ENCODE peak calls at places on chromosomes 6 and 20, in nine cellular contexts. One of them, this sample, is unnamed.

GRCh38 chr6:142942805-142943227 is 2.2 kb downstream of the HIVEP2 start:
- DNase-seq in left ventricle myocardium inferior: no peak
- DNase-seq in colonic mucosa: no peak
- DNase-seq in gastrocnemius medialis: no peak
- DNase-seq in CD4-positive, alpha-beta memory T cell: peak
- DNase-seq in CD8-positive, alpha-beta T cell: no peak
- DNase-seq in CD4-positive, alpha-beta T cell: no peak
- DNase-seq in PC-3: peak
- DNase-seq in substantia nigra: no peak
- DNase-seq in this sample: no peak

GRCh38 chr6:74117113-74117512 is 421.1 kb downstream of the CD109 start:
- DNase-seq in substantia nigra: no peak
- DNase-seq in gastrocnemius medialis: no peak
- DNase-seq in CD8-positive, alpha-beta T cell: no peak
- DNase-seq in colonic mucosa: no peak
- DNase-seq in CD4-positive, alpha-beta memory T cell: no peak
- DNase-seq in left ventricle myocardium inferior: no peak
- DNase-seq in CD4-positive, alpha-beta T cell: no peak
- DNase-seq in PC-3: no peak
- DNase-seq in this sample: no peak

GRCh38 chr6:111580826-111581505 is 24.7 kb downstream of the TRAF3IP2 start:
- DNase-seq in PC-3: no peak
- DNase-seq in CD4-positive, alpha-beta T cell: no peak
- DNase-seq in CD8-positive, alpha-beta T cell: no peak
- DNase-seq in gastrocnemius medialis: no peak
- DNase-seq in colonic mucosa: no peak
- DNase-seq in CD4-positive, alpha-beta memory T cell: no peak
- DNase-seq in substantia nigra: no peak
- DNase-seq in left ventricle myocardium inferior: no peak
- DNase-seq in this sample: no peak

GRCh38 chr20:32763202-32763999 is 1.2 kb downstream of the DNMT3B start:
- DNase-seq in gastrocnemius medialis: no peak
- DNase-seq in CD4-positive, alpha-beta T cell: no peak
- DNase-seq in CD8-positive, alpha-beta T cell: no peak
- DNase-seq in PC-3: peak
- DNase-seq in left ventricle myocardium inferior: no peak
- DNase-seq in CD4-positive, alpha-beta memory T cell: no peak
- DNase-seq in substantia nigra: no peak
- DNase-seq in colonic mucosa: no peak
- DNase-seq in this sample: peak

GRCh38 chr6:83285917-83286316 is 92.8 kb downstream of the RWDD2A start:
- DNase-seq in left ventricle myocardium inferior: no peak
- DNase-seq in PC-3: no peak
- DNase-seq in CD8-positive, alpha-beta T cell: no peak
- DNase-seq in CD4-positive, alpha-beta memory T cell: no peak
- DNase-seq in CD4-positive, alpha-beta T cell: no peak
- DNase-seq in substantia nigra: no peak
- DNase-seq in colonic mucosa: no peak
- DNase-seq in gastrocnemius medialis: no peak
- DNase-seq in this sample: no peak

GRCh38 chr6:110590821-110591351 is 114.5 kb upstream of the SLC22A16 start:
- DNase-seq in CD4-positive, alpha-beta T cell: no peak
- DNase-seq in CD8-positive, alpha-beta T cell: no peak
- DNase-seq in PC-3: no peak
- DNase-seq in CD4-positive, alpha-beta memory T cell: no peak
- DNase-seq in substantia nigra: no peak
- DNase-seq in gastrocnemius medialis: no peak
- DNase-seq in colonic mucosa: no peak
- DNase-seq in left ventricle myocardium inferior: no peak
- DNase-seq in this sample: no peak

GRCh38 chr20:48763183-48764030 is 64.4 kb downstream of the PREX1 start:
- DNase-seq in PC-3: no peak
- DNase-seq in CD4-positive, alpha-beta memory T cell: no peak
- DNase-seq in left ventricle myocardium inferior: peak
- DNase-seq in CD4-positive, alpha-beta T cell: no peak
- DNase-seq in CD8-positive, alpha-beta T cell: no peak
- DNase-seq in substantia nigra: no peak
- DNase-seq in gastrocnemius medialis: no peak
- DNase-seq in colonic mucosa: no peak
- DNase-seq in this sample: no peak

GRCh38 chr20:22382742-22383141 is 201.6 kb downstream of the FOXA2 start:
- DNase-seq in PC-3: peak
- DNase-seq in CD4-positive, alpha-beta T cell: no peak
- DNase-seq in CD4-positive, alpha-beta memory T cell: no peak
- DNase-seq in colonic mucosa: no peak
- DNase-seq in left ventricle myocardium inferior: no peak
- DNase-seq in substantia nigra: no peak
- DNase-seq in CD8-positive, alpha-beta T cell: no peak
- DNase-seq in gastrocnemius medialis: no peak
- DNase-seq in this sample: no peak

GRCh38 chr6:43983632-43984031 is 143.6 kb downstream of the MRPL14 start:
- DNase-seq in CD4-positive, alpha-beta memory T cell: no peak
- DNase-seq in gastrocnemius medialis: no peak
- DNase-seq in substantia nigra: no peak
- DNase-seq in PC-3: no peak
- DNase-seq in CD8-positive, alpha-beta T cell: no peak
- DNase-seq in colonic mucosa: no peak
- DNase-seq in left ventricle myocardium inferior: no peak
- DNase-seq in CD4-positive, alpha-beta T cell: no peak
- DNase-seq in this sample: no peak

DNA sequence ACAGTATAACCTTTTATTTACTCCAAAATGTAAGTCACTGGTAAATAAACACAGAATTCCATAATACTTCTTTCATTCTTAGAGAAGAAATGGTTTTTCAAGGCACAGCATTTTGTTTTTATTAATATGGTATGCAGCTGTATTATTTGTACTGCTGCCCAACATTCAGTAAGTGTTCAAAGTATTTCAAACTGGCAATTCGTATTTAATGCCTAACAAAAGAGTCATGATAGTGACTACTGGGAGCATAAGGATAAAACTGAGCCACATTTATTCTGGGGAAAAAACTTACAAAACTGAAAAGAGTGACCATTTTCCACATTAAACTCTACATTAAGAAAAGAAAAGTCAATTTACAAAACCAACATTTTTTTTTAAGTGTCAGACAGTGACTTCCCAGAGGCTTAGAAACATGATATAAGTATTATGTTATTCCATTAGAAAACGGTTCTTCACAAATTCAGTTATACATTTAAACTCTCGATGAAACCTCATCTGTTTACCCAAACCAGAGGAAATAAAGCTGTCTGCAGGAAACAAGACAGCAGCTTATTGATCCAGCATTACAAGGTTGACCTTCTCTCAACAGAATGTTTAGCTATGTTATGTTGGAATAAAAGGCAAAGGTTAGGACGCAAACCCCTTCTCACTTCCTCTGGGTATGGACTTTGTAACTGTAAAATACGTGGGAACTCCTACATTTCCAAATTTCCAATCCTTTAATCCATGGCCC is 24.3 kb downstream of the EPB41L2 start:
- DNase-seq in CD4-positive, alpha-beta memory T cell: no peak
- DNase-seq in PC-3: no peak
- DNase-seq in CD8-positive, alpha-beta T cell: no peak
- DNase-seq in CD4-positive, alpha-beta T cell: no peak
- DNase-seq in left ventricle myocardium inferior: no peak
- DNase-seq in substantia nigra: no peak
- DNase-seq in colonic mucosa: no peak
- DNase-seq in gastrocnemius medialis: no peak
- DNase-seq in this sample: no peak
- H3K27ac ChIP-seq in CD4-positive, alpha-beta memory T cell: no peak
- H3K27ac ChIP-seq in PC-3: no peak
- H3K27ac ChIP-seq in CD8-positive, alpha-beta T cell: no peak
- H3K27ac ChIP-seq in CD4-positive, alpha-beta T cell: no peak
- H3K27ac ChIP-seq in left ventricle myocardium inferior: peak
- H3K27ac ChIP-seq in substantia nigra: no peak
- H3K27ac ChIP-seq in colonic mucosa: no peak
- H3K27ac ChIP-seq in gastrocnemius medialis: no peak
- H3K27ac ChIP-seq in this sample: no peak

DNA sequence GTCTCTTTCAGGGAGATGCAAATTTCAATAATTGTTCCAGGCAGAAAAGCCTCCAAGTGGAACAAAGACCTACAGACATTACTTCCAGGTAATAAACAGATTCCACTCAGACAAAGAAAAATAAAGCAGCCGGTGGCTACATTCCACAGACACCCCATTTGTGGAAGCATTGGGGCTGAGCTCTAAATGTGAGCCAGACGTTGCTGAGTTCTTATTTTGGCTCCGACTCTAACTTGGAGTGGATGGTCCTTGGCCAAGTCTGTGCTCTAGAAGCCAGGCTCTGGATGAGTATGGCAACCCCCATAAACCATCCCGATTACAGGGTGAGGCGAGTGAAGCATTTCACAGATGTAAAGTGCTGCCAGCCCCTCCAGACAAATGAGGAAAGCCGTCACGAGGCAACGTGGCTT is 6.6 kb downstream of the TRAM2 start:
- DNase-seq in CD4-positive, alpha-beta T cell: no peak
- DNase-seq in CD8-positive, alpha-beta T cell: no peak
- DNase-seq in colonic mucosa: no peak
- DNase-seq in left ventricle myocardium inferior: no peak
- DNase-seq in CD4-positive, alpha-beta memory T cell: no peak
- DNase-seq in gastrocnemius medialis: no peak
- DNase-seq in substantia nigra: no peak
- DNase-seq in PC-3: no peak
- DNase-seq in this sample: peak
- H3K27ac ChIP-seq in CD4-positive, alpha-beta T cell: no peak
- H3K27ac ChIP-seq in CD8-positive, alpha-beta T cell: no peak
- H3K27ac ChIP-seq in colonic mucosa: no peak
- H3K27ac ChIP-seq in left ventricle myocardium inferior: peak
- H3K27ac ChIP-seq in CD4-positive, alpha-beta memory T cell: no peak
- H3K27ac ChIP-seq in gastrocnemius medialis: peak
- H3K27ac ChIP-seq in substantia nigra: no peak
- H3K27ac ChIP-seq in PC-3: no peak
- H3K27ac ChIP-seq in this sample: peak

GRCh38 chr6:148329568-148330299 is 12.9 kb upstream of the SASH1 start:
- DNase-seq in substantia nigra: no peak
- DNase-seq in gastrocnemius medialis: no peak
- DNase-seq in CD4-positive, alpha-beta T cell: no peak
- DNase-seq in PC-3: peak
- DNase-seq in left ventricle myocardium inferior: no peak
- DNase-seq in CD4-positive, alpha-beta memory T cell: no peak
- DNase-seq in CD8-positive, alpha-beta T cell: no peak
- DNase-seq in colonic mucosa: no peak
- DNase-seq in this sample: no peak
- H3K27ac ChIP-seq in substantia nigra: peak
- H3K27ac ChIP-seq in gastrocnemius medialis: no peak
- H3K27ac ChIP-seq in CD4-positive, alpha-beta T cell: no peak
- H3K27ac ChIP-seq in PC-3: peak
- H3K27ac ChIP-seq in left ventricle myocardium inferior: peak
- H3K27ac ChIP-seq in CD4-positive, alpha-beta memory T cell: no peak
- H3K27ac ChIP-seq in CD8-positive, alpha-beta T cell: no peak
- H3K27ac ChIP-seq in colonic mucosa: no peak
- H3K27ac ChIP-seq in this sample: peak

GRCh38 chr20:54837226-54837625 is 361.8 kb downstream of the DOK5 start:
- DNase-seq in PC-3: no peak
- DNase-seq in colonic mucosa: no peak
- DNase-seq in left ventricle myocardium inferior: no peak
- DNase-seq in CD4-positive, alpha-beta T cell: no peak
- DNase-seq in substantia nigra: no peak
- DNase-seq in CD8-positive, alpha-beta T cell: no peak
- DNase-seq in gastrocnemius medialis: no peak
- DNase-seq in CD4-positive, alpha-beta memory T cell: no peak
- DNase-seq in this sample: no peak
- H3K27ac ChIP-seq in PC-3: no peak
- H3K27ac ChIP-seq in colonic mucosa: no peak
- H3K27ac ChIP-seq in left ventricle myocardium inferior: no peak
- H3K27ac ChIP-seq in CD4-positive, alpha-beta T cell: no peak
- H3K27ac ChIP-seq in substantia nigra: no peak
- H3K27ac ChIP-seq in CD8-positive, alpha-beta T cell: no peak
- H3K27ac ChIP-seq in gastrocnemius medialis: no peak
- H3K27ac ChIP-seq in CD4-positive, alpha-beta memory T cell: no peak
- H3K27ac ChIP-seq in this sample: no peak

GRCh38 chr6:166618866-166619761 is 7.9 kb downstream of the RPS6KA2 start:
- DNase-seq in gastrocnemius medialis: no peak
- DNase-seq in CD4-positive, alpha-beta T cell: no peak
- DNase-seq in CD4-positive, alpha-beta memory T cell: no peak
- DNase-seq in left ventricle myocardium inferior: no peak
- DNase-seq in CD8-positive, alpha-beta T cell: no peak
- DNase-seq in substantia nigra: no peak
- DNase-seq in colonic mucosa: peak
- DNase-seq in PC-3: no peak
- DNase-seq in this sample: no peak
- H3K27ac ChIP-seq in gastrocnemius medialis: peak
- H3K27ac ChIP-seq in CD4-positive, alpha-beta T cell: no peak
- H3K27ac ChIP-seq in CD4-positive, alpha-beta memory T cell: no peak
- H3K27ac ChIP-seq in left ventricle myocardium inferior: peak
- H3K27ac ChIP-seq in CD8-positive, alpha-beta T cell: no peak
- H3K27ac ChIP-seq in substantia nigra: no peak
- H3K27ac ChIP-seq in colonic mucosa: no peak
- H3K27ac ChIP-seq in PC-3: peak
- H3K27ac ChIP-seq in this sample: no peak

GRCh38 chr20:19833395-19833794 is 75.3 kb downstream of the RIN2 start:
- DNase-seq in CD8-positive, alpha-beta T cell: no peak
- DNase-seq in left ventricle myocardium inferior: no peak
- DNase-seq in gastrocnemius medialis: no peak
- DNase-seq in substantia nigra: no peak
- DNase-seq in CD4-positive, alpha-beta memory T cell: no peak
- DNase-seq in PC-3: no peak
- DNase-seq in colonic mucosa: no peak
- DNase-seq in CD4-positive, alpha-beta T cell: no peak
- DNase-seq in this sample: no peak

GRCh38 chr20:19827818-19828217 is 69.8 kb downstream of the RIN2 start:
- DNase-seq in colonic mucosa: peak
- DNase-seq in substantia nigra: no peak
- DNase-seq in PC-3: no peak
- DNase-seq in gastrocnemius medialis: no peak
- DNase-seq in CD4-positive, alpha-beta T cell: no peak
- DNase-seq in CD8-positive, alpha-beta T cell: no peak
- DNase-seq in CD4-positive, alpha-beta memory T cell: no peak
- DNase-seq in left ventricle myocardium inferior: no peak
- DNase-seq in this sample: no peak

GRCh38 chr20:19828233-19828632 is 70.2 kb downstream of the RIN2 start:
- DNase-seq in CD8-positive, alpha-beta T cell: no peak
- DNase-seq in left ventricle myocardium inferior: no peak
- DNase-seq in CD4-positive, alpha-beta T cell: no peak
- DNase-seq in CD4-positive, alpha-beta memory T cell: peak
- DNase-seq in colonic mucosa: peak
- DNase-seq in PC-3: peak
- DNase-seq in gastrocnemius medialis: no peak
- DNase-seq in substantia nigra: peak
- DNase-seq in this sample: no peak

GRCh38 chr20:19832875-19833274 is 74.8 kb downstream of the RIN2 start:
- DNase-seq in gastrocnemius medialis: no peak
- DNase-seq in PC-3: no peak
- DNase-seq in colonic mucosa: no peak
- DNase-seq in left ventricle myocardium inferior: no peak
- DNase-seq in CD8-positive, alpha-beta T cell: no peak
- DNase-seq in substantia nigra: no peak
- DNase-seq in CD4-positive, alpha-beta T cell: no peak
- DNase-seq in CD4-positive, alpha-beta memory T cell: no peak
- DNase-seq in this sample: no peak

GRCh38 chr20:19830351-19830750 is 72.3 kb downstream of the RIN2 start:
- DNase-seq in left ventricle myocardium inferior: no peak
- DNase-seq in PC-3: no peak
- DNase-seq in gastrocnemius medialis: no peak
- DNase-seq in substantia nigra: no peak
- DNase-seq in CD4-positive, alpha-beta T cell: no peak
- DNase-seq in CD4-positive, alpha-beta memory T cell: no peak
- DNase-seq in CD8-positive, alpha-beta T cell: no peak
- DNase-seq in colonic mucosa: no peak
- DNase-seq in this sample: no peak
- H3K27ac ChIP-seq in left ventricle myocardium inferior: no peak
- H3K27ac ChIP-seq in PC-3: no peak
- H3K27ac ChIP-seq in gastrocnemius medialis: no peak
- H3K27ac ChIP-seq in substantia nigra: no peak
- H3K27ac ChIP-seq in CD4-positive, alpha-beta T cell: no peak
- H3K27ac ChIP-seq in CD4-positive, alpha-beta memory T cell: no peak
- H3K27ac ChIP-seq in CD8-positive, alpha-beta T cell: no peak
- H3K27ac ChIP-seq in colonic mucosa: no peak
- H3K27ac ChIP-seq in this sample: no peak

This sample was measured in testis.